ENCODE peak calls at places on chromosome 22, in five cellular contexts. S, P, J, H and U are unnamed samples.

GRCh38 chr22:42907404-42908081 is 50.5 kb upstream of the ARFGAP3 start:
- DNase-seq in S (no peak), P (no peak), J (no peak), H (no peak), U (no peak)

GRCh38 chr22:28329582-28330073 is 350.0 kb downstream of the TTC28 start:
- DNase-seq in S (peak), P (no peak), J (no peak), H (no peak), U (no peak)

GRCh38 chr22:35596821-35597220 is 20.3 kb downstream of the MB start:
- DNase-seq in S (no peak), P (no peak), J (no peak), H (no peak), U (no peak)

GRCh38 chr22:17091851-17092250 is 7.1 kb downstream of the IL17RA start:
- DNase-seq in S (no peak), P (no peak), J (no peak), H (no peak), U (no peak)

GRCh38 chr22:30876925-30877553 is 91.5 kb downstream of the MORC2 start:
- DNase-seq in S (peak), P (no peak), J (no peak), H (no peak), U (no peak)

GRCh38 chr22:25364736-25365241 is 145.3 kb downstream of the CRYBB2 start:
- DNase-seq in S (no peak), P (no peak), J (no peak), H (no peak), U (no peak)

GRCh38 chr22:36455571-36456458 is 25.6 kb downstream of the TXN2 start:
- DNase-seq in S (no peak), P (no peak), J (peak), H (no peak), U (no peak)

GRCh38 chr22:42313804-42314581 is 43.5 kb upstream of the TCF20 start:
- DNase-seq in S (no peak), P (peak), J (peak), H (peak), U (no peak)

GRCh38 chr22:42964994-42965699 is 49.8 kb downstream of the PACSIN2 start:
- DNase-seq in S (no peak), P (peak), J (peak), H (no peak), U (no peak)

GRCh38 chr22:48677168-48677520 is 1150.5 kb downstream of the BRD1 start:
- DNase-seq in S (no peak), P (no peak), J (no peak), H (no peak), U (no peak)

GRCh38 chr22:48753381-48753730 is 1074.3 kb downstream of the BRD1 start:
- DNase-seq in S (no peak), P (peak), J (no peak), H (no peak), U (no peak)

GRCh38 chr22:48485144-48486135 is 1342.2 kb downstream of the BRD1 start:
- DNase-seq in S (no peak), P (no peak), J (no peak), H (no peak), U (no peak)

GRCh38 chr22:46353483-46354105 is 18.1 kb downstream of the TRMU start:
- DNase-seq in S (no peak), P (no peak), J (no peak), H (no peak), U (no peak)

GRCh38 chr22:36201630-36202312 is at the start of gene APOL4:
- DNase-seq in S (no peak), P (no peak), J (no peak), H (no peak), U (no peak)

GRCh38 chr22:28951969-28952521 is 68.7 kb downstream of the ZNRF3 start:
- DNase-seq in S (no peak), P (no peak), J (no peak), H (no peak), U (no peak)

GRCh38 chr22:30423296-30423958 is 2.1 kb upstream of the MTFP1 start:
- DNase-seq in S (peak), P (peak), J (peak), H (no peak), U (no peak)

GRCh38 chr22:46043816-46044717 is 67.1 kb upstream of the WNT7B start:
- DNase-seq in S (no peak), P (no peak), J (peak), H (no peak), U (no peak)

GRCh38 chr22:40037320-40037719 is 42.6 kb downstream of the FAM83F start:
- DNase-seq in S (no peak), P (no peak), J (no peak), H (no peak), U (no peak)

GRCh38 chr22:42622061-42622710 is 7.5 kb upstream of the POLDIP3 start:
- DNase-seq in S (no peak), P (no peak), J (no peak), H (no peak), U (no peak)

GRCh38 chr22:19689408-19689807 is 24.9 kb upstream of the SEPTIN5 start:
- DNase-seq in S (no peak), P (no peak), J (no peak), H (no peak), U (no peak)

GRCh38 chr22:37697540-37697835 is 640 bp downstream of the TRIOBP start:
- DNase-seq in S (no peak), P (no peak), J (no peak), H (no peak), U (no peak)

GRCh38 chr22:20273720-20274119 is 5.6 kb upstream of the RTN4R start:
- DNase-seq in S (no peak), P (no peak), J (no peak), H (no peak), U (no peak)

GRCh38 chr22:45246060-45246985 is 5.6 kb upstream of the KIAA0930 start:
- DNase-seq in S (peak), P (no peak), J (peak), H (no peak), U (no peak)

GRCh38 chr22:38513063-38513462 is 7.0 kb upstream of the DDX17 start:
- DNase-seq in S (no peak), P (no peak), J (no peak), H (no peak), U (no peak)

GRCh38 chr22:44701824-44702478 is at the start of gene PRR5:
- DNase-seq in S (peak), P (peak), J (peak), H (peak), U (no peak)

GRCh38 chr22:21009638-21010425 is 5.1 kb upstream of the P2RX6 start:
- DNase-seq in S (peak), P (no peak), J (peak), H (peak), U (no peak)

GRCh38 chr22:35627267-35628041 is 10.3 kb upstream of the MB start:
- DNase-seq in S (peak), P (peak), J (peak), H (peak), U (no peak)

GRCh38 chr22:23504522-23504921 is 75.6 kb downstream of the IGLL1 start:
- DNase-seq in S (no peak), P (no peak), J (no peak), H (no peak), U (no peak)

GRCh38 chr22:46777609-46777970 is 15.1 kb downstream of the TBC1D22A start:
- DNase-seq in S (no peak), P (no peak), J (peak), H (no peak), U (no peak)

GRCh38 chr22:37331034-37331428 is 48.7 kb downstream of the CYTH4 start:
- DNase-seq in S (no peak), P (no peak), J (peak), H (no peak), U (no peak)

GRCh38 chr22:38273135-38273761 is 438 bp upstream of the TMEM184B start:
- DNase-seq in S (no peak), P (no peak), J (no peak), H (no peak), U (no peak)

GRCh38 chr22:47767403-47767802 is 1005.0 kb downstream of the TBC1D22A start:
- DNase-seq in S (no peak), P (no peak), J (no peak), H (no peak), U (no peak)

GRCh38 chr22:29112102-29112501 is 39.3 kb downstream of the KREMEN1 start:
- DNase-seq in S (no peak), P (no peak), J (no peak), H (no peak), U (no peak)